ENCODE peak calls at places on chromosomes 7 and 10, in eight cellular contexts. One of them, this sample, is unnamed. For H3K9me3, the result is how much of the 10 kb centered on the place peaks cover.

GRCh38 chr10:81903472-81903871 is 28.5 kb downstream of the NRG3 start:
- DNase-seq in tibial nerve: no peak
- DNase-seq in heart left ventricle: no peak
- DNase-seq in right lobe of liver: no peak
- DNase-seq in stomach: no peak
- DNase-seq in A549: no peak
- DNase-seq in transverse colon: no peak
- DNase-seq in HCT116: no peak
- DNase-seq in this sample: no peak

GRCh38 chr10:94104316-94105060 is 110.8 kb downstream of the PLCE1 start:
- DNase-seq in tibial nerve: no peak
- DNase-seq in stomach: no peak
- DNase-seq in heart left ventricle: no peak
- DNase-seq in transverse colon: no peak
- DNase-seq in right lobe of liver: no peak
- DNase-seq in A549: no peak
- DNase-seq in HCT116: no peak
- DNase-seq in this sample: no peak

GRCh38 chr10:18625906-18626305 is 25.5 kb downstream of the NSUN6 start:
- DNase-seq in A549: no peak
- DNase-seq in stomach: no peak
- DNase-seq in heart left ventricle: no peak
- DNase-seq in HCT116: no peak
- DNase-seq in tibial nerve: no peak
- DNase-seq in transverse colon: no peak
- DNase-seq in right lobe of liver: no peak
- DNase-seq in this sample: no peak

GRCh38 chr7:920351-921070 is 34.0 kb downstream of the ADAP1 start:
- DNase-seq in stomach: peak
- DNase-seq in right lobe of liver: peak
- DNase-seq in transverse colon: peak
- DNase-seq in A549: no peak
- DNase-seq in HCT116: no peak
- DNase-seq in heart left ventricle: peak
- DNase-seq in tibial nerve: no peak
- DNase-seq in this sample: peak

GRCh38 chr7:25636871-25637283 is 408.6 kb upstream of the NPVF start:
- DNase-seq in A549: no peak
- DNase-seq in transverse colon: no peak
- DNase-seq in heart left ventricle: peak
- DNase-seq in right lobe of liver: no peak
- DNase-seq in HCT116: no peak
- DNase-seq in tibial nerve: no peak
- DNase-seq in stomach: no peak
- DNase-seq in this sample: no peak

GRCh38 chr10:47318706-47319105 is 3.5 kb upstream of the GDF2 start:
- DNase-seq in A549: peak
- DNase-seq in tibial nerve: no peak
- DNase-seq in heart left ventricle: no peak
- DNase-seq in HCT116: peak
- DNase-seq in transverse colon: no peak
- DNase-seq in stomach: no peak
- DNase-seq in right lobe of liver: peak
- DNase-seq in this sample: no peak

GRCh38 chr10:93059975-93060886 is at the start of gene CYP26C1:
- DNase-seq in transverse colon: no peak
- DNase-seq in tibial nerve: no peak
- DNase-seq in stomach: no peak
- DNase-seq in heart left ventricle: no peak
- DNase-seq in HCT116: no peak
- DNase-seq in right lobe of liver: no peak
- DNase-seq in A549: no peak
- DNase-seq in this sample: no peak

GRCh38 chr7:7272294-7272693 is 90.0 kb downstream of the C1GALT1 start:
- DNase-seq in stomach: no peak
- DNase-seq in transverse colon: no peak
- DNase-seq in right lobe of liver: no peak
- DNase-seq in tibial nerve: no peak
- DNase-seq in HCT116: no peak
- DNase-seq in heart left ventricle: no peak
- DNase-seq in A549: no peak
- DNase-seq in this sample: no peak

GRCh38 chr10:50622497-50623298 is 1.1 kb downstream of the SGMS1 start:
- DNase-seq in A549: peak
- DNase-seq in right lobe of liver: peak
- DNase-seq in stomach: peak
- DNase-seq in tibial nerve: peak
- DNase-seq in heart left ventricle: peak
- DNase-seq in HCT116: no peak
- DNase-seq in transverse colon: peak
- DNase-seq in this sample: peak

GRCh38 chr10:97948822-97949221 is 81.6 kb downstream of the CRTAC1 start:
- DNase-seq in transverse colon: no peak
- DNase-seq in HCT116: no peak
- DNase-seq in heart left ventricle: no peak
- DNase-seq in right lobe of liver: no peak
- DNase-seq in stomach: no peak
- DNase-seq in A549: no peak
- DNase-seq in tibial nerve: no peak
- DNase-seq in this sample: no peak

GRCh38 chr10:75019360-75019759 is 92.1 kb upstream of the SAMD8 start:
- DNase-seq in A549: no peak
- DNase-seq in right lobe of liver: no peak
- DNase-seq in tibial nerve: no peak
- DNase-seq in HCT116: no peak
- DNase-seq in heart left ventricle: no peak
- DNase-seq in transverse colon: no peak
- DNase-seq in stomach: no peak
- DNase-seq in this sample: no peak

GRCh38 chr7:148717266-148717793 is 18.6 kb downstream of the CUL1 start:
- DNase-seq in A549: no peak
- DNase-seq in transverse colon: no peak
- DNase-seq in heart left ventricle: no peak
- DNase-seq in tibial nerve: no peak
- DNase-seq in HCT116: no peak
- DNase-seq in stomach: no peak
- DNase-seq in right lobe of liver: no peak
- DNase-seq in this sample: no peak

GRCh38 chr7:151317936-151318335 is 23.7 kb upstream of the NUB1 start:
- DNase-seq in A549: no peak
- DNase-seq in HCT116: no peak
- DNase-seq in stomach: no peak
- DNase-seq in right lobe of liver: peak
- DNase-seq in tibial nerve: no peak
- DNase-seq in heart left ventricle: no peak
- DNase-seq in transverse colon: no peak
- DNase-seq in this sample: no peak

GRCh38 chr10:110629680-110630191 is 14.4 kb upstream of the RBM20 start:
- DNase-seq in right lobe of liver: no peak
- DNase-seq in tibial nerve: no peak
- DNase-seq in A549: no peak
- DNase-seq in stomach: no peak
- DNase-seq in HCT116: no peak
- DNase-seq in transverse colon: no peak
- DNase-seq in heart left ventricle: no peak
- DNase-seq in this sample: no peak

GRCh38 chr7:148135106-148135505 is 455.5 kb upstream of the C7orf33 start:
- DNase-seq in heart left ventricle: no peak
- DNase-seq in A549: no peak
- DNase-seq in right lobe of liver: no peak
- DNase-seq in HCT116: no peak
- DNase-seq in tibial nerve: peak
- DNase-seq in transverse colon: no peak
- DNase-seq in stomach: no peak
- DNase-seq in this sample: no peak

GRCh38 chr10:122306282-122306681 is 35.2 kb downstream of the BTBD16 start:
- DNase-seq in transverse colon: no peak
- DNase-seq in heart left ventricle: no peak
- DNase-seq in HCT116: no peak
- DNase-seq in stomach: no peak
- DNase-seq in tibial nerve: no peak
- DNase-seq in right lobe of liver: no peak
- DNase-seq in A549: no peak
- DNase-seq in this sample: no peak

DNA sequence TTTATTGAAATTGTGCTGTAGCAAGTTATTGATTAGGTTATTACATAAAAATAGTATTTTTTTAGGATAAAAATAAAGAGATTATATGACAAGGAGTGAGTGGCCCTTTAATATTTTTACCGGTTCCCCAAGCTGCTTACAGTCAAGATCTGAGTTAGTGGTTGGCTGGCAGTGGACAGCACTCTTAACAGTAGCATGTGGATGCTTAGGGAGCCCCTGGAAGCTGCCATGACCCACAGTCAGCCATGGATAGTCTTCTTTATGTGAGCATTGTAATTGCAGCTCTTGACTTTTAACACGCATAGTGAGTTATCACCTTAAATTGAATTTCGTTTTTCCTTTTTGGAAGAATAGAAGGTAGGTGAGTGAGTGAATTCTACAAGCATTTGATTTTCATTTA is 22.1 kb downstream of the RAB18 start:
- DNase-seq in tibial nerve: no peak
- DNase-seq in stomach: no peak
- DNase-seq in transverse colon: no peak
- DNase-seq in HCT116: no peak
- DNase-seq in heart left ventricle: no peak
- DNase-seq in A549: no peak
- DNase-seq in right lobe of liver: no peak
- DNase-seq in this sample: no peak
- H3K4me3 ChIP-seq in tibial nerve: no peak
- H3K4me3 ChIP-seq in stomach: no peak
- H3K4me3 ChIP-seq in transverse colon: no peak
- H3K4me3 ChIP-seq in HCT116: no peak
- H3K4me3 ChIP-seq in heart left ventricle: no peak
- H3K4me3 ChIP-seq in A549: no peak
- H3K4me3 ChIP-seq in right lobe of liver: no peak
- H3K4me3 ChIP-seq in this sample: no peak

GRCh38 chr7:55202150-55202913 is 162.8 kb upstream of the LANCL2 start:
- DNase-seq in HCT116: no peak
- DNase-seq in stomach: no peak
- DNase-seq in transverse colon: no peak
- DNase-seq in heart left ventricle: no peak
- DNase-seq in tibial nerve: no peak
- DNase-seq in A549: no peak
- DNase-seq in right lobe of liver: no peak
- DNase-seq in this sample: no peak
- TF ChIP-seq POLR2A in HCT116: no peak
- TF ChIP-seq POLR2A in stomach: no peak
- TF ChIP-seq POLR2A in transverse colon: no peak
- TF ChIP-seq POLR2A in heart left ventricle: no peak
- TF ChIP-seq POLR2A in tibial nerve: no peak
- TF ChIP-seq POLR2A in A549: no peak
- TF ChIP-seq POLR2A in right lobe of liver: no peak
- TF ChIP-seq POLR2A in this sample: no peak

GRCh38 chr7:158094671-158095256 is 492.9 kb downstream of the PTPRN2 start:
- DNase-seq in A549: no peak
- DNase-seq in transverse colon: no peak
- DNase-seq in right lobe of liver: peak
- DNase-seq in stomach: peak
- DNase-seq in heart left ventricle: no peak
- DNase-seq in tibial nerve: no peak
- DNase-seq in HCT116: no peak
- DNase-seq in this sample: peak

GRCh38 chr7:158097106-158097505 is 490.5 kb downstream of the PTPRN2 start:
- DNase-seq in tibial nerve: no peak
- DNase-seq in right lobe of liver: peak
- DNase-seq in A549: no peak
- DNase-seq in transverse colon: no peak
- DNase-seq in HCT116: no peak
- DNase-seq in heart left ventricle: no peak
- DNase-seq in stomach: no peak
- DNase-seq in this sample: peak

GRCh38 chr7:158096582-158096981 is 491.0 kb downstream of the PTPRN2 start:
- DNase-seq in tibial nerve: no peak
- DNase-seq in heart left ventricle: no peak
- DNase-seq in A549: no peak
- DNase-seq in stomach: peak
- DNase-seq in right lobe of liver: peak
- DNase-seq in transverse colon: no peak
- DNase-seq in HCT116: no peak
- DNase-seq in this sample: peak

GRCh38 chr7:158098125-158099030 is 489.2 kb downstream of the PTPRN2 start:
- DNase-seq in A549: no peak
- DNase-seq in stomach: peak
- DNase-seq in right lobe of liver: peak
- DNase-seq in transverse colon: no peak
- DNase-seq in tibial nerve: no peak
- DNase-seq in HCT116: no peak
- DNase-seq in heart left ventricle: no peak
- DNase-seq in this sample: peak

GRCh38 chr7:158097511-158098124 is 490.0 kb downstream of the PTPRN2 start:
- DNase-seq in right lobe of liver: peak
- DNase-seq in heart left ventricle: peak
- DNase-seq in HCT116: no peak
- DNase-seq in tibial nerve: no peak
- DNase-seq in stomach: peak
- DNase-seq in transverse colon: no peak
- DNase-seq in A549: no peak
- DNase-seq in this sample: peak
- H3K9me3 ChIP-seq in right lobe of liver: under half
- H3K9me3 ChIP-seq in heart left ventricle: under half
- H3K9me3 ChIP-seq in HCT116: under half
- H3K9me3 ChIP-seq in tibial nerve: under half
- H3K9me3 ChIP-seq in stomach: under half
- H3K9me3 ChIP-seq in transverse colon: under half
- H3K9me3 ChIP-seq in A549: under half
- H3K9me3 ChIP-seq in this sample: under half

DNA sequence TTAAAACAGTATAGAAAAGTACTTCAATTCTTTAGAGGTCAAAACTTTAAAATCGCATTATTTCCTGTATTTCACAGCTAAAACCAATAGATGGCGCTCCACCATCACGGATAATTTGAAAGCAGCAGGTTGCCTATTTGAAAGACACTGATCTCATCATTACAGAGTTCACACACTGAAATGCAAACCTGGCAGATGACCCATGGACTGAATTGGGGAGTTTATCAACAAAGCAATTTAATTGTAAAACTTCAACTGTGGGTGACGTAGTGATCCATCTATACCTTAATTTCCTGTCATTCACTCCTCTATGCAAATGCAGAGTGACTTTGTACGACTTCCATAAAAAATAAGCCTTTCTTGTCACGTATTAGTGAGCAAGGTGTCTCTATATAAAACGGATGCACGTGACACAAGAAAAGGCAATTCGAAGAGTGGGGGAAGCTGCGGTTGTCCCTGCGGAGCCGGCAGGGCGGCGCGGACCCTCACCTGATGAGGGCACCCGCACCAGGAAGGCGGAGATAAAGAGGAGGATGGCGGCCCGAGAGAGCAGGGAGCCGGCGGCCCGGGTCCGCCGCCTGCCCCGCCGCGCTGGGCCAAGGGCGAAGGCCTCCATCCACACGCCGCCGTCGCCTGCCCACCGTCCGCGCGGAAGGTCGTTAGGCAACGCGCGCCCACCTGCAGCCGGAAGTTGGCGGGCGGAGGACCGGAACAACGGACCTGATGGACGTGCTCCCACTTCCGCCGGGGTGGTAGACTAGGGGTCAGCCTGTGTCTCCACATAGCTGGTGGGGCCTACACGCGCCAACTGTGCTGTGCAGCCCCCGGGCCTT is at the start of gene ZPBP:
- DNase-seq in heart left ventricle: no peak
- DNase-seq in HCT116: peak
- DNase-seq in stomach: no peak
- DNase-seq in right lobe of liver: no peak
- DNase-seq in transverse colon: no peak
- DNase-seq in tibial nerve: peak
- DNase-seq in A549: no peak
- DNase-seq in this sample: no peak
- H3K4me3 ChIP-seq in heart left ventricle: peak
- H3K4me3 ChIP-seq in HCT116: no peak
- H3K4me3 ChIP-seq in stomach: peak
- H3K4me3 ChIP-seq in right lobe of liver: peak
- H3K4me3 ChIP-seq in transverse colon: peak
- H3K4me3 ChIP-seq in tibial nerve: peak
- H3K4me3 ChIP-seq in A549: no peak
- H3K4me3 ChIP-seq in this sample: peak